ENCODE peak calls at places on chromosomes 1 and 21, in four cellular contexts. G, H, A and M are unnamed samples.

GRCh38 chr1:175824079-175824478 is 80.7 kb upstream of the TNR start:
- DNase-seq in A (no peak), H (no peak), G (no peak), M (no peak)

GRCh38 chr1:226608699-226609505 is 60.3 kb downstream of the STUM start:
- DNase-seq in H (peak), G (peak), A (peak), M (peak)

GRCh38 chr21:42633858-42634257 is 19.6 kb upstream of the PDE9A start:
- DNase-seq in A (no peak), G (no peak), H (no peak), M (no peak)

GRCh38 chr1:96934282-96934681 is 212.7 kb downstream of the PTBP2 start:
- DNase-seq in A (peak), H (peak), G (no peak), M (no peak)

GRCh38 chr1:42935313-42935624 is 23.4 kb downstream of the SLC2A1 start:
- DNase-seq in A (no peak), G (no peak), H (no peak), M (no peak)

GRCh38 chr1:53214541-53214940 is 5.9 kb downstream of the CZIB start:
- DNase-seq in H (no peak), G (no peak), A (no peak), M (no peak)

GRCh38 chr1:21672478-21673276 is 3.5 kb upstream of the RAP1GAP start:
- DNase-seq in A (no peak), G (no peak), H (peak), M (no peak)

GRCh38 chr1:247360991-247361721 is 29.5 kb upstream of the ZNF496 start:
- DNase-seq in A (peak), H (peak), G (peak), M (no peak)

GRCh38 chr1:198597690-198598430 is 41.0 kb upstream of the PTPRC start:
- DNase-seq in A (no peak), H (no peak), G (no peak), M (no peak)

GRCh38 chr1:59743324-59744108 is 71.2 kb upstream of the HOOK1 start:
- DNase-seq in H (no peak), G (no peak), A (peak), M (no peak)

GRCh38 chr21:28325618-28326017 is 667.1 kb downstream of the LTN1 start:
- DNase-seq in A (no peak), H (no peak), G (no peak), M (no peak)

GRCh38 chr1:209406111-209406654 is 177.3 kb upstream of the CAMK1G start:
- DNase-seq in A (no peak), G (no peak), H (peak), M (no peak)

GRCh38 chr1:213698092-213698702 is 289.6 kb upstream of the PROX1 start:
- DNase-seq in G (no peak), A (no peak), H (no peak), M (no peak)

GRCh38 chr1:112337028-112337531 is 58.9 kb upstream of the CTTNBP2NL start:
- DNase-seq in H (no peak), G (peak), A (peak), M (no peak)

GRCh38 chr1:14529436-14529835 is 69.0 kb upstream of the KAZN start:
- DNase-seq in H (no peak), A (no peak), G (peak), M (no peak)

GRCh38 chr1:1630965-1631792 is 794 bp upstream of the MMP23B start:
- DNase-seq in H (peak), A (peak), G (peak), M (no peak)
- H3K4me3 ChIP-seq in H (peak), A (no peak), G (no peak), M (no peak)

GRCh38 chr1:231781887-231782286 is 155.3 kb downstream of the DISC1 start:
- DNase-seq in A (peak), H (no peak), G (no peak), M (no peak)
- TF ChIP-seq CTCF in A (no peak), H (no peak), G (no peak), M (no peak)

GRCh38 chr1:245092638-245092976 is 62.2 kb upstream of the KIF26B start:
- DNase-seq in G (no peak), A (peak), H (no peak), M (no peak)

GRCh38 chr1:245091171-245091621 is 63.6 kb upstream of the KIF26B start:
- DNase-seq in H (peak), A (peak), G (no peak), M (no peak)

GRCh38 chr1:245090491-245091090 is 64.2 kb upstream of the KIF26B start:
- DNase-seq in A (no peak), G (no peak), H (peak), M (no peak)

GRCh38 chr1:245094092-245094491 is 60.7 kb upstream of the KIF26B start:
- DNase-seq in H (no peak), G (no peak), A (no peak), M (no peak)

GRCh38 chr1:245091818-245092637 is 62.8 kb upstream of the KIF26B start:
- DNase-seq in H (peak), G (peak), A (peak), M (peak)
- H3K4me3 ChIP-seq in H (no peak), G (no peak), A (no peak), M (no peak)

DNA sequence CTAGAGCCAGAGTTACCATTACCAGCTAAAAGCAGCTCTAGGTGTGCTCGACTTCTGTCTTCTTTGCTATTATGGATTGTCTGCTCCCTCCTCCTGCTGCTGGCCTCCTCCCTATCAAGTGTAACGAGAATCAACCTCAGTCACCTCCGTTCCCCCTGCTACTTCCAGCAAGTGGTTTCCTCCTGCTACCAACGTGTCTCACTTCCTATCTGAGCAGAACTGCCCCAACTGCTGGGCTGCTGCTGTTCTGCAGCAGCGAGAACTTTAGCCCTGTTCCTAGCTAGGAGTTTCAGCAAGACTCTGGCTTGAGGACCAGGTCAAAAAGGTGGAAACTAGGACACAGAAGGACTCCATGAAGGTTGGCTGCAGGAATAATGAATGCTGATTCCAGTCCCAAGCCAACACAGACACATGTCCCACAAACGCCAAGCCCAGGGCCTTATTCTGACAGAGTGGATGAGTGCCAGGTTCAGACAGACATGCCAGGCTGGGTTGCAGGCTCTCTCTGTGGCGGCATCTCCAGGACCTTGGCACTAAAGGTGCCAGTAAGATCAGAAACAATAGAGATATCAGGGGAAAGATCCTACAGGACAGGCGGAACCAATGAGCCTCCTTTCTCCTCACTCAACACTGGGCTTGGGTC is 46.9 kb downstream of the CD34 start:
- DNase-seq in A (no peak), H (no peak), G (no peak), M (no peak)
- TF ChIP-seq CTCF in A (no peak), H (no peak), G (no peak), M (no peak)

DNA sequence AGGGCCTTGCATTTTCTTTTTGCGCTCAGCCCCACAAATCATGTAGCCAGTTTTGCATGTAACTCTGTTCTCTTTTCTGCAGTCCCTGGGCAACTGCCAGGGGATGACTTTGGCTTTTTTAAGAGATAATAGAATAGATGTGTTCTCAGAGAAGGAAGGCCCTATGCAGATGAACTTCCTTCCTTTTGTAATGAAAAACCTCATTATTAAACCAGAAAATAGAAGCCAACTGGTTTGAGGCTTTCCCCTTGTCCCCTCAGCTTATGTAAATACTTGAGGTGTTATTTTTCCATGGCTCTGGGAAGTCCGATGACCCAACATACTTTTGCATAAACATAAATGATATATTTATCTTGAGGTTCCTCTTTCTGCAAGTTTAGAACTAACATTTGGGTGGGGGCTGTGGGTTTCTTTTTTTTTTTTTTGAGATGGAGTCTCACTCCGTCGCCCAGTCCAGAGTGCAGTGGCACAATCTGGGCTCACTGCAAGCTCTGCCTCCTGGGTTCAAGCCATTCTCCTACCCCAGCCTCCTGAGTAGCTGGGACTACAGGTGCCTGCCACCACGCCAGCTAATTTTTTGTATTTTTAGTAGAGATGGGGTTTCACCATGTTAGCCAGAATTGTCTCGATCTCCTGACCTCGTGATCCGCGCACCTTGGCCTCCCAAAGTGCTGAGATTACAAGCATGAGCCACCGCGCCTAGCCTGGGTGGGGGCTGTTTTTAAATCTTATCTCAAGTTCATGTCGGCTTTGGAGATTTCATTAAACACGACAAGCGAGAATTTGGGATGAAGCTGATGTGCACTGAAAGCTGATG is 14.4 kb upstream of the FCRL5 start:
- DNase-seq in H (no peak), G (no peak), A (no peak), M (no peak)
- H3K4me3 ChIP-seq in H (no peak), G (no peak), A (no peak), M (no peak)